ENCODE peak calls at places on chromosomes 3 and 15, in four cellular contexts. A is CD4-positive, alpha-beta T cell; L is A549; E is nephron progenitor cell. U is an unnamed sample.

GRCh38 chr3:127034990-127035652 is 52.2 kb downstream of the PLXNA1 start:
- DNase-seq in A (no peak), L (no peak), E (no peak), U (no peak)

GRCh38 chr15:39598186-39598850 is 17.4 kb downstream of the THBS1 start:
- DNase-seq in E (no peak), A (no peak), L (no peak), U (no peak)

GRCh38 chr3:68817243-68817642 is 115.1 kb downstream of the TAFA4 start:
- DNase-seq in A (no peak), E (no peak), L (no peak), U (no peak)

GRCh38 chr3:128095222-128095703 is 28.3 kb downstream of the RUVBL1 start:
- DNase-seq in A (peak; percentile 76), E (peak; percentile 85), L (peak; percentile 69), U (peak; percentile 79)

GRCh38 chr3:44529927-44530326 is 25.1 kb upstream of the ZKSCAN7 start:
- DNase-seq in A (no peak), L (no peak), E (no peak), U (peak; percentile 29)

GRCh38 chr15:39075311-39075710 is 505.6 kb upstream of the THBS1 start:
- DNase-seq in L (no peak), A (no peak), E (no peak), U (no peak)

GRCh38 chr3:77411334-77411733 is 371.4 kb downstream of the ROBO2 start:
- DNase-seq in E (no peak), A (no peak), L (no peak), U (no peak)

GRCh38 chr15:63019539-63020109 is 22.9 kb upstream of the TPM1 start:
- DNase-seq in E (peak; percentile 45), A (no peak), L (peak; percentile 76), U (no peak)

U was measured in WERI-Rb-1.